ENCODE peak calls at places on chromosome 9, in nine cellular contexts. K is stimulated activated CD8-positive, alpha-beta memory T cell treated with anti-CD3 and anti-CD28 coated beads, Interleukin-4, amount 100 ng/mL, for 1 hour; U is choroid plexus epithelial cell; L is GM12864; D is H54; P is MG63; O is neural crest cell; M is naive thymus-derived CD8-positive, alpha-beta T cell; H is fibroblast of the aortic adventitia. G is an unnamed sample.

GRCh38 chr9:95498641-95499040 is 18.1 kb downstream of the PTCH1 start:
- DNase-seq in K (no peak), U (peak), L (no peak), D (no peak), P (peak), O (no peak), M (no peak), H (no peak), G (no peak)

GRCh38 chr9:17802249-17802857 is 223.5 kb downstream of the SH3GL2 start:
- DNase-seq in K (no peak), U (peak), L (no peak), D (no peak), P (no peak), O (no peak), M (no peak), H (peak), G (no peak)

GRCh38 chr9:135032868-135033460 is 54.5 kb upstream of the OLFM1 start:
- DNase-seq in K (no peak), U (no peak), L (no peak), D (no peak), P (no peak), O (no peak), M (no peak), H (no peak), G (no peak)

GRCh38 chr9:134593756-134594375 is 47.7 kb upstream of the COL5A1 start:
- DNase-seq in K (no peak), U (no peak), L (no peak), D (no peak), P (no peak), O (no peak), M (no peak), H (no peak), G (no peak)

GRCh38 chr9:23826120-23826629 is at the start of gene ELAVL2:
- DNase-seq in K (no peak), U (peak), L (no peak), D (peak), P (no peak), O (peak), M (peak), H (peak), G (peak)

GRCh38 chr9:86637515-86637914 is 283.3 kb upstream of the TUT7 start:
- DNase-seq in K (no peak), U (peak), L (no peak), D (peak), P (no peak), O (peak), M (no peak), H (peak), G (peak)

GRCh38 chr9:19381656-19382055 is 1.6 kb upstream of the RPS6 start:
- DNase-seq in K (no peak), U (no peak), L (no peak), D (no peak), P (no peak), O (no peak), M (no peak), H (no peak), G (no peak)

GRCh38 chr9:99011161-99011709 is 67.5 kb downstream of the COL15A1 start:
- DNase-seq in K (no peak), U (peak), L (no peak), D (no peak), P (no peak), O (no peak), M (no peak), H (no peak), G (no peak)

GRCh38 chr9:72952914-72953313 is at the start of gene ALDH1A1:
- DNase-seq in K (no peak), U (no peak), L (no peak), D (no peak), P (no peak), O (no peak), M (peak), H (peak), G (peak)

GRCh38 chr9:114300153-114300845 is 22.6 kb upstream of the ORM1 start:
- DNase-seq in K (no peak), U (no peak), L (no peak), D (no peak), P (no peak), O (no peak), M (no peak), H (no peak), G (peak)

GRCh38 chr9:78575041-78575440 is 278.1 kb downstream of the PSAT1 start:
- DNase-seq in K (no peak), U (no peak), L (no peak), D (no peak), P (no peak), O (no peak), M (no peak), H (no peak), G (no peak)

GRCh38 chr9:131255731-131256197 is 20.5 kb downstream of the FAM78A start:
- DNase-seq in K (no peak), U (no peak), L (no peak), D (no peak), P (no peak), O (no peak), M (no peak), H (no peak), G (no peak)

GRCh38 chr9:127267793-127268507 is 3.4 kb downstream of the GARNL3 start:
- DNase-seq in K (no peak), U (no peak), L (peak), D (no peak), P (no peak), O (no peak), M (no peak), H (no peak), G (no peak)

GRCh38 chr9:134390537-134390936 is 64.3 kb downstream of the RXRA start:
- DNase-seq in K (peak), U (no peak), L (peak), D (no peak), P (no peak), O (no peak), M (peak), H (no peak), G (no peak)

GRCh38 chr9:16335788-16336580 is 534.5 kb downstream of the BNC2 start:
- DNase-seq in K (no peak), U (peak), L (no peak), D (peak), P (peak), O (no peak), M (no peak), H (peak), G (peak)

GRCh38 chr9:126464694-126465441 is 138.2 kb downstream of the MVB12B start:
- DNase-seq in K (no peak), U (no peak), L (no peak), D (no peak), P (no peak), O (no peak), M (no peak), H (no peak), G (no peak)

GRCh38 chr9:6219040-6219439 is 3.4 kb downstream of the IL33 start:
- DNase-seq in K (no peak), U (no peak), L (no peak), D (no peak), P (no peak), O (no peak), M (no peak), H (peak), G (no peak)

GRCh38 chr9:125953314-125954019 is 206.3 kb downstream of the PBX3 start:
- DNase-seq in K (no peak), U (no peak), L (no peak), D (no peak), P (no peak), O (no peak), M (no peak), H (no peak), G (no peak)

GRCh38 chr9:72614057-72614456 is 92.6 kb downstream of the TMC1 start:
- DNase-seq in K (no peak), U (no peak), L (no peak), D (no peak), P (no peak), O (no peak), M (no peak), H (no peak), G (no peak)

GRCh38 chr9:136527721-136528710 is 17.8 kb downstream of the NOTCH1 start:
- DNase-seq in K (no peak), U (no peak), L (no peak), D (peak), P (no peak), O (no peak), M (no peak), H (no peak), G (no peak)

GRCh38 chr9:132168347-132168746 is 6.5 kb downstream of the NTNG2 start:
- DNase-seq in K (no peak), U (peak), L (no peak), D (no peak), P (peak), O (no peak), M (no peak), H (no peak), G (peak)

GRCh38 chr9:26880262-26880661 is 12.3 kb downstream of the CAAP1 start:
- DNase-seq in K (no peak), U (no peak), L (no peak), D (no peak), P (no peak), O (no peak), M (no peak), H (no peak), G (no peak)

GRCh38 chr9:136047076-136047774 is 47.9 kb downstream of the NACC2 start:
- DNase-seq in K (no peak), U (no peak), L (no peak), D (no peak), P (no peak), O (no peak), M (no peak), H (no peak), G (no peak)

GRCh38 chr9:36288057-36288456 is 29.8 kb upstream of the GNE start:
- DNase-seq in K (no peak), U (no peak), L (no peak), D (no peak), P (no peak), O (no peak), M (no peak), H (no peak), G (no peak)

GRCh38 chr9:36161187-36161586 is 8.0 kb upstream of the CCIN start:
- DNase-seq in K (no peak), U (no peak), L (no peak), D (no peak), P (no peak), O (no peak), M (no peak), H (peak), G (no peak)

GRCh38 chr9:87599901-87600610 is 102.4 kb downstream of the DAPK1 start:
- DNase-seq in K (no peak), U (peak), L (no peak), D (peak), P (peak), O (no peak), M (no peak), H (peak), G (peak)

GRCh38 chr9:134205636-134206316 is 41.4 kb upstream of the RNU6ATAC start:
- DNase-seq in K (no peak), U (no peak), L (no peak), D (no peak), P (peak), O (no peak), M (no peak), H (peak), G (no peak)

GRCh38 chr9:3954950-3955670 is 344.8 kb downstream of the GLIS3 start:
- DNase-seq in K (no peak), U (peak), L (no peak), D (no peak), P (no peak), O (no peak), M (no peak), H (peak), G (no peak)

GRCh38 chr9:119500072-119500771 is 131.0 kb upstream of the BRINP1 start:
- DNase-seq in K (no peak), U (no peak), L (no peak), D (no peak), P (no peak), O (no peak), M (no peak), H (peak), G (no peak)

GRCh38 chr9:125784286-125785049 is 37.3 kb downstream of the PBX3 start:
- DNase-seq in K (no peak), U (peak), L (no peak), D (no peak), P (peak), O (no peak), M (no peak), H (no peak), G (no peak)

GRCh38 chr9:20664501-20664900 is 19.6 kb upstream of the FOCAD start:
- DNase-seq in K (no peak), U (no peak), L (no peak), D (no peak), P (no peak), O (no peak), M (no peak), H (no peak), G (no peak)

GRCh38 chr9:14221558-14221957 is 92.4 kb downstream of the NFIB start:
- DNase-seq in K (no peak), U (peak), L (no peak), D (peak), P (peak), O (no peak), M (no peak), H (peak), G (no peak)

GRCh38 chr9:97397220-97397619 is 14.7 kb upstream of the TDRD7 start:
- DNase-seq in K (no peak), U (no peak), L (no peak), D (peak), P (peak), O (no peak), M (no peak), H (no peak), G (no peak)

GRCh38 chr9:129569506-129570449 is 51.1 kb downstream of the C9orf50 start:
- DNase-seq in K (no peak), U (peak), L (no peak), D (no peak), P (peak), O (no peak), M (no peak), H (no peak), G (no peak)

GRCh38 chr9:99012957-99013512 is 69.3 kb downstream of the COL15A1 start:
- DNase-seq in K (no peak), U (no peak), L (no peak), D (no peak), P (no peak), O (no peak), M (peak), H (no peak), G (no peak)

GRCh38 chr9:110531776-110532175 is 47.8 kb downstream of the SVEP1 start:
- DNase-seq in K (no peak), U (no peak), L (no peak), D (no peak), P (no peak), O (no peak), M (no peak), H (peak), G (no peak)

GRCh38 chr9:100108572-100108971 is 9.5 kb downstream of the INVS start:
- DNase-seq in K (no peak), U (peak), L (no peak), D (no peak), P (no peak), O (no peak), M (no peak), H (no peak), G (no peak)

GRCh38 chr9:3467593-3468219 is 58.1 kb downstream of the RFX3 start:
- DNase-seq in K (peak), U (peak), L (peak), D (peak), P (peak), O (no peak), M (peak), H (peak), G (peak)